ENCODE peak calls at places on chromosome 21, in eight cellular contexts. Y, L, B, Z, J, A, G and H are unnamed samples.

GRCh38 chr21:36465481-36465880 is 14.4 kb downstream of the CLDN14 start:
- DNase-seq in Y (no peak), Z (no peak), B (no peak), A (no peak), J (peak; percentile 66), L (no peak), G (no peak), H (no peak)

GRCh38 chr21:28464095-28464494 is 528.6 kb downstream of the LTN1 start:
- DNase-seq in Z (no peak), L (no peak), G (no peak), J (no peak), B (no peak), Y (no peak), A (no peak), H (no peak)

GRCh38 chr21:35395728-35396127 is 346.6 kb upstream of the RUNX1 start:
- DNase-seq in Z (no peak), A (peak; percentile 31), J (peak; percentile 85), Y (no peak), G (no peak), L (peak; percentile 83), B (no peak), H (no peak)

GRCh38 chr21:44508711-44509445 is 31.1 kb downstream of the KRTAP10-1 start:
- DNase-seq in L (no peak), A (no peak), B (no peak), Z (no peak), Y (no peak), J (no peak), G (no peak), H (no peak)

GRCh38 chr21:41847066-41847804 is 31.9 kb downstream of the PRDM15 start:
- DNase-seq in B (no peak), Y (no peak), G (no peak), A (no peak), L (no peak), J (no peak), Z (no peak), H (no peak)

GRCh38 chr21:43331962-43332458 is 94.9 kb downstream of the SIK1 start:
- DNase-seq in B (no peak), G (no peak), L (peak; percentile 27), Y (no peak), J (peak; percentile 25), Z (no peak), A (peak; percentile 81), H (peak; percentile 79)

GRCh38 chr21:35226302-35226701 is 177.2 kb upstream of the RUNX1 start:
- DNase-seq in Y (no peak), B (no peak), Z (no peak), A (peak; percentile 80), G (peak; percentile 33), L (peak; percentile 40), J (peak; percentile 78), H (no peak)

GRCh38 chr21:15121655-15122120 is 56.9 kb upstream of the NRIP1 start:
- DNase-seq in G (no peak), A (no peak), J (peak; percentile 62), B (no peak), Y (no peak), L (no peak), Z (no peak), H (peak; percentile 21)

GRCh38 chr21:22201142-22201541 is 1202.9 kb downstream of the NCAM2 start:
- DNase-seq in J (no peak), L (no peak), B (no peak), Z (no peak), G (no peak), Y (no peak), A (no peak), H (no peak)

GRCh38 chr21:34235514-34235913 is 128.3 kb upstream of the KCNE2 start:
- DNase-seq in Z (no peak), G (no peak), J (no peak), B (no peak), A (no peak), L (no peak), Y (no peak), H (no peak)

GRCh38 chr21:45911806-45912325 is 69.7 kb upstream of the COL6A1 start:
- DNase-seq in B (no peak), Y (no peak), J (no peak), G (no peak), A (no peak), L (no peak), Z (no peak), H (no peak)

GRCh38 chr21:44736291-44737004 is 25.1 kb upstream of the TSPEAR start:
- DNase-seq in B (no peak), G (no peak), Y (no peak), A (no peak), Z (no peak), L (peak; percentile 71), J (peak; percentile 93), H (peak; percentile 84)

GRCh38 chr21:15406791-15407190 is 323.0 kb upstream of the USP25 start:
- DNase-seq in B (peak; percentile 18), J (no peak), G (no peak), Z (no peak), Y (no peak), A (no peak), L (no peak), H (no peak)

GRCh38 chr21:22351076-22351475 is 1352.9 kb downstream of the NCAM2 start:
- DNase-seq in Y (no peak), B (no peak), G (no peak), L (no peak), Z (no peak), A (no peak), J (no peak), H (no peak)